ENCODE peak calls at places on chromosomes 1 and 21, in four cellular contexts. Y, K, V and G are unnamed samples.

GRCh38 chr1:64518692-64519481 is 49.0 kb downstream of the CACHD1 start:
- DNase-seq in V (no peak), K (no peak), Y (no peak), G (no peak)

GRCh38 chr1:246383217-246383616 is 123.9 kb downstream of the SMYD3 start:
- DNase-seq in V (no peak), Y (no peak), K (no peak), G (no peak)

GRCh38 chr1:43565600-43566360 is 35.1 kb downstream of the PTPRF start:
- DNase-seq in Y (no peak), K (peak; percentile 17), V (no peak), G (peak; percentile 39)

GRCh38 chr1:232183802-232184201 is 446.1 kb downstream of the SIPA1L2 start:
- DNase-seq in V (no peak), K (no peak), Y (no peak), G (no peak)

GRCh38 chr1:214665606-214666110 is 62.7 kb downstream of the CENPF start:
- DNase-seq in V (no peak), Y (no peak), K (no peak), G (peak; percentile 65)

GRCh38 chr1:17120962-17121837 is 1.9 kb upstream of the PADI2 start:
- DNase-seq in V (no peak), K (no peak), Y (no peak), G (peak; percentile 8)

GRCh38 chr1:99645199-99645598 is 714 bp upstream of the PALMD start:
- DNase-seq in V (no peak), K (peak; percentile 69), Y (peak; percentile 82), G (peak; percentile 30)

GRCh38 chr1:150763631-150764223 is 1.9 kb downstream of the CTSS start:
- DNase-seq in K (no peak), Y (no peak), V (no peak), G (peak; percentile 15)

GRCh38 chr1:29838738-29839320 is 602.5 kb downstream of the PTPRU start:
- DNase-seq in Y (no peak), K (no peak), V (no peak), G (no peak)

GRCh38 chr1:50368179-50369007 is 54.9 kb downstream of the DMRTA2 start:
- DNase-seq in K (peak; percentile 24), Y (peak; percentile 23), V (no peak), G (peak; percentile 6)

GRCh38 chr21:42199488-42200463 is 19.2 kb upstream of the ABCG1 start:
- DNase-seq in V (no peak), K (peak; percentile 69), Y (peak; percentile 49), G (peak; percentile 77)

GRCh38 chr1:93692983-93693591 is 11.4 kb upstream of the BCAR3 start:
- DNase-seq in Y (peak; percentile 97), V (no peak), K (peak; percentile 91), G (peak; percentile 90)

GRCh38 chr1:168079761-168080160 is 57.0 kb downstream of the GPR161 start:
- DNase-seq in V (no peak), K (peak; percentile 39), Y (peak; percentile 60), G (peak; percentile 65)

GRCh38 chr1:100943533-100943932 is 47.6 kb downstream of the SLC30A7 start:
- DNase-seq in V (no peak), K (peak; percentile 13), Y (no peak), G (no peak)

GRCh38 chr1:77287535-77287934 is 5.7 kb downstream of the AK5 start:
- DNase-seq in V (no peak), K (no peak), Y (no peak), G (no peak)

GRCh38 chr1:162391790-162392563 is 10.4 kb downstream of the C1orf226 start:
- DNase-seq in K (peak; percentile 50), Y (peak; percentile 71), V (no peak), G (peak; percentile 58)

GRCh38 chr1:115242543-115242942 is 95.5 kb downstream of the NGF start:
- DNase-seq in K (no peak), Y (no peak), V (no peak), G (no peak)

GRCh38 chr1:51636191-51636590 is 19.3 kb downstream of the OSBPL9 start:
- DNase-seq in K (no peak), Y (no peak), V (no peak), G (no peak)

GRCh38 chr1:244837597-244838258 is 2.3 kb downstream of the COX20 start:
- DNase-seq in K (no peak), Y (no peak), V (no peak), G (no peak)

GRCh38 chr1:17908945-17909344 is 153.8 kb downstream of the ACTL8 start:
- DNase-seq in Y (no peak), K (no peak), V (no peak), G (no peak)

GRCh38 chr21:31351438-31351837 is 7.4 kb upstream of the TIAM1 start:
- DNase-seq in V (no peak), Y (peak; percentile 94), K (peak; percentile 83), G (peak; percentile 61)

GRCh38 chr21:39116761-39117425 is 66.4 kb downstream of the PSMG1 start:
- DNase-seq in Y (no peak), V (no peak), K (no peak), G (no peak)

GRCh38 chr1:119885903-119886783 is 10.2 kb downstream of the ADAM30 start:
- DNase-seq in Y (peak; percentile 80), V (peak; percentile 41), K (peak; percentile 56), G (peak; percentile 39)

GRCh38 chr1:32770221-32770731 is 46.9 kb downstream of the YARS1 start:
- DNase-seq in K (no peak), Y (no peak), V (no peak), G (no peak)